ENCODE peak calls at places on chromosomes 3 and 15, in four cellular contexts. V is HS-5, N is AG04449, S is LoVo. Z is an unnamed sample.

GRCh38 chr3:157248590-157249425 is 88.9 kb upstream of the CCNL1 start:
- DNase-seq in V (peak; percentile 46), N (peak; percentile 51), S (peak; percentile 12), Z (peak; percentile 90)

GRCh38 chr15:95668201-95668600 is 662.3 kb upstream of the NR2F2 start:
- DNase-seq in V (no peak), N (no peak), S (no peak), Z (no peak)

GRCh38 chr15:35458176-35458856 is 87.6 kb downstream of the DPH6 start:
- DNase-seq in V (no peak), N (no peak), S (no peak), Z (peak; percentile 56)

GRCh38 chr15:34760909-34761308 is 6.1 kb upstream of the GJD2 start:
- DNase-seq in V (no peak), N (no peak), S (no peak), Z (no peak)

GRCh38 chr3:140391041-140391440 is 286.8 kb upstream of the TRIM42 start:
- DNase-seq in V (no peak), N (no peak), S (no peak), Z (no peak)

GRCh38 chr15:69305204-69305931 is 6.7 kb downstream of the PAQR5 start:
- DNase-seq in V (peak; percentile 58), N (peak; percentile 36), S (peak; percentile 36), Z (peak; percentile 95)

GRCh38 chr15:88956263-88956662 is 43.1 kb upstream of the MFGE8 start:
- DNase-seq in V (no peak), N (no peak), S (no peak), Z (no peak)

GRCh38 chr15:27685638-27686037 is 413.5 kb downstream of the OCA2 start:
- DNase-seq in V (no peak), N (no peak), S (no peak), Z (no peak)

GRCh38 chr3:126961791-126962461 is 21.0 kb upstream of the PLXNA1 start:
- DNase-seq in V (no peak), N (no peak), S (no peak), Z (no peak)

GRCh38 chr3:184562875-184563568 is 1.4 kb downstream of the EPHB3 start:
- DNase-seq in V (no peak), N (no peak), S (no peak), Z (no peak)

GRCh38 chr3:33848624-33849347 is 50.4 kb downstream of the PDCD6IP start:
- DNase-seq in V (no peak), N (no peak), S (no peak), Z (no peak)

Z was measured in HCEC 1CT.